ENCODE peak calls at places on chromosomes 4 and X, in six cellular contexts. One of them, this sample, is unnamed.

GRCh38 chrX:31353095-31353494 is 281.3 kb upstream of the FTHL17 start:
- DNase-seq in activated gamma-delta T cell: no peak
- DNase-seq in RKO: peak; percentile 23
- DNase-seq in Kasumi-1: no peak
- DNase-seq in H9: no peak
- DNase-seq in fibroblast of lung: peak; percentile 76
- DNase-seq in this sample: no peak

GRCh38 chr4:59455751-59456150 is 1744.4 kb upstream of the ADGRL3 start:
- DNase-seq in fibroblast of lung: no peak
- DNase-seq in Kasumi-1: no peak
- DNase-seq in RKO: peak; percentile 16
- DNase-seq in activated gamma-delta T cell: no peak
- DNase-seq in H9: no peak
- DNase-seq in this sample: no peak

GRCh38 chr4:55078987-55079386 is 46.4 kb downstream of the KDR start:
- DNase-seq in Kasumi-1: peak; percentile 74
- DNase-seq in RKO: peak; percentile 30
- DNase-seq in H9: no peak
- DNase-seq in activated gamma-delta T cell: no peak
- DNase-seq in fibroblast of lung: peak; percentile 88
- DNase-seq in this sample: no peak

GRCh38 chr4:105196523-105197145 is 50.0 kb downstream of the TET2 start:
- DNase-seq in Kasumi-1: peak; percentile 91
- DNase-seq in H9: no peak
- DNase-seq in activated gamma-delta T cell: no peak
- DNase-seq in fibroblast of lung: peak; percentile 16
- DNase-seq in RKO: no peak
- DNase-seq in this sample: peak; percentile 38

GRCh38 chr4:115720611-115721010 is 607.2 kb upstream of the NDST4 start:
- DNase-seq in RKO: no peak
- DNase-seq in Kasumi-1: no peak
- DNase-seq in H9: no peak
- DNase-seq in activated gamma-delta T cell: no peak
- DNase-seq in fibroblast of lung: peak; percentile 18
- DNase-seq in this sample: no peak

GRCh38 chr4:87527446-87528240 is 1.5 kb downstream of the SPARCL1 start:
- DNase-seq in Kasumi-1: no peak
- DNase-seq in RKO: no peak
- DNase-seq in H9: no peak
- DNase-seq in fibroblast of lung: peak; percentile 17
- DNase-seq in activated gamma-delta T cell: no peak
- DNase-seq in this sample: no peak

GRCh38 chrX:13082286-13083065 is 38.1 kb upstream of the FAM9C start:
- DNase-seq in H9: no peak
- DNase-seq in RKO: no peak
- DNase-seq in activated gamma-delta T cell: no peak
- DNase-seq in fibroblast of lung: no peak
- DNase-seq in Kasumi-1: no peak
- DNase-seq in this sample: peak; percentile 38

GRCh38 chr4:143711543-143712159 is 11.2 kb upstream of the FREM3 start:
- DNase-seq in activated gamma-delta T cell: no peak
- DNase-seq in Kasumi-1: no peak
- DNase-seq in RKO: no peak
- DNase-seq in H9: peak; percentile 54
- DNase-seq in fibroblast of lung: no peak
- DNase-seq in this sample: peak; percentile 4

GRCh38 chrX:8036914-8037313 is 109.7 kb upstream of the PNPLA4 start:
- DNase-seq in activated gamma-delta T cell: no peak
- DNase-seq in Kasumi-1: no peak
- DNase-seq in H9: no peak
- DNase-seq in fibroblast of lung: no peak
- DNase-seq in RKO: no peak
- DNase-seq in this sample: no peak

GRCh38 chr4:73885570-73886230 is 16.5 kb downstream of the CXCL1 start:
- DNase-seq in activated gamma-delta T cell: no peak
- DNase-seq in H9: no peak
- DNase-seq in RKO: no peak
- DNase-seq in fibroblast of lung: peak; percentile 52
- DNase-seq in Kasumi-1: no peak
- DNase-seq in this sample: no peak

GRCh38 chrX:148600131-148600530 is 99.7 kb downstream of the AFF2 start:
- DNase-seq in RKO: no peak
- DNase-seq in H9: no peak
- DNase-seq in activated gamma-delta T cell: no peak
- DNase-seq in Kasumi-1: no peak
- DNase-seq in fibroblast of lung: no peak
- DNase-seq in this sample: no peak

GRCh38 chr4:145248971-145249370 is 68.6 kb upstream of the OTUD4 start:
- DNase-seq in fibroblast of lung: no peak
- DNase-seq in H9: no peak
- DNase-seq in Kasumi-1: no peak
- DNase-seq in activated gamma-delta T cell: no peak
- DNase-seq in RKO: no peak
- DNase-seq in this sample: no peak

GRCh38 chr4:24411299-24411698 is 173.1 kb downstream of the DHX15 start:
- DNase-seq in RKO: no peak
- DNase-seq in H9: no peak
- DNase-seq in Kasumi-1: no peak
- DNase-seq in fibroblast of lung: no peak
- DNase-seq in activated gamma-delta T cell: no peak
- DNase-seq in this sample: no peak

GRCh38 chrX:14039344-14039743 is 9.7 kb upstream of the GEMIN8 start:
- DNase-seq in fibroblast of lung: peak; percentile 10
- DNase-seq in H9: no peak
- DNase-seq in Kasumi-1: peak; percentile 67
- DNase-seq in activated gamma-delta T cell: no peak
- DNase-seq in RKO: peak; percentile 82
- DNase-seq in this sample: peak; percentile 75

GRCh38 chr4:150889306-150889705 is 125.8 kb downstream of the LRBA start:
- DNase-seq in activated gamma-delta T cell: no peak
- DNase-seq in RKO: no peak
- DNase-seq in H9: no peak
- DNase-seq in Kasumi-1: no peak
- DNase-seq in fibroblast of lung: no peak
- DNase-seq in this sample: no peak

GRCh38 chr4:121764702-121765367 is at the start of gene SMIM43:
- DNase-seq in RKO: no peak
- DNase-seq in H9: peak; percentile 56
- DNase-seq in fibroblast of lung: peak; percentile 29
- DNase-seq in activated gamma-delta T cell: peak; percentile 7
- DNase-seq in Kasumi-1: no peak
- DNase-seq in this sample: no peak

GRCh38 chr4:94545296-94545695 is 93.6 kb downstream of the PDLIM5 start:
- DNase-seq in activated gamma-delta T cell: no peak
- DNase-seq in Kasumi-1: no peak
- DNase-seq in H9: no peak
- DNase-seq in RKO: no peak
- DNase-seq in fibroblast of lung: peak; percentile 84
- DNase-seq in this sample: no peak

GRCh38 chr4:185792384-185793146 is 19.4 kb downstream of the SORBS2 start:
- DNase-seq in H9: no peak
- DNase-seq in activated gamma-delta T cell: no peak
- DNase-seq in RKO: peak; percentile 15
- DNase-seq in Kasumi-1: no peak
- DNase-seq in fibroblast of lung: peak; percentile 98
- DNase-seq in this sample: no peak

GRCh38 chr4:13700196-13701140 is 72.9 kb upstream of the BOD1L1 start:
- DNase-seq in activated gamma-delta T cell: no peak
- DNase-seq in Kasumi-1: no peak
- DNase-seq in fibroblast of lung: peak; percentile 90
- DNase-seq in RKO: no peak
- DNase-seq in H9: no peak
- DNase-seq in this sample: no peak

GRCh38 chr4:57109847-57110634 is at the start of gene IGFBP7:
- DNase-seq in RKO: no peak
- DNase-seq in activated gamma-delta T cell: peak; percentile 4
- DNase-seq in fibroblast of lung: peak; percentile 55
- DNase-seq in H9: no peak
- DNase-seq in Kasumi-1: peak; percentile 49
- DNase-seq in this sample: no peak

GRCh38 chr4:10732235-10732975 is 47.8 kb upstream of the CLNK start:
- DNase-seq in H9: no peak
- DNase-seq in Kasumi-1: no peak
- DNase-seq in fibroblast of lung: no peak
- DNase-seq in RKO: no peak
- DNase-seq in activated gamma-delta T cell: no peak
- DNase-seq in this sample: no peak

GRCh38 chr4:153788419-153789276 is at the start of gene SFRP2:
- DNase-seq in RKO: no peak
- DNase-seq in Kasumi-1: peak; percentile 36
- DNase-seq in H9: peak; percentile 92
- DNase-seq in activated gamma-delta T cell: no peak
- DNase-seq in fibroblast of lung: no peak
- DNase-seq in this sample: no peak

GRCh38 chrX:12441376-12442128 is 303.3 kb downstream of the FRMPD4 start:
- DNase-seq in RKO: peak; percentile 16
- DNase-seq in activated gamma-delta T cell: no peak
- DNase-seq in Kasumi-1: no peak
- DNase-seq in fibroblast of lung: peak; percentile 84
- DNase-seq in H9: no peak
- DNase-seq in this sample: no peak

GRCh38 chr4:111641813-111642579 is 503.3 kb upstream of the FAM241A start:
- DNase-seq in RKO: peak; percentile 91
- DNase-seq in activated gamma-delta T cell: no peak
- DNase-seq in fibroblast of lung: peak; percentile 81
- DNase-seq in Kasumi-1: peak; percentile 97
- DNase-seq in H9: peak; percentile 67
- DNase-seq in this sample: peak; percentile 94

GRCh38 chr4:150256841-150257273 is 178.6 kb downstream of the DCLK2 start:
- DNase-seq in activated gamma-delta T cell: no peak
- DNase-seq in H9: peak; percentile 81
- DNase-seq in Kasumi-1: no peak
- DNase-seq in RKO: no peak
- DNase-seq in fibroblast of lung: no peak
- DNase-seq in this sample: no peak

GRCh38 chr4:103778221-103778620 is 58.4 kb upstream of the TACR3 start:
- DNase-seq in activated gamma-delta T cell: no peak
- DNase-seq in H9: no peak
- DNase-seq in Kasumi-1: no peak
- DNase-seq in RKO: no peak
- DNase-seq in fibroblast of lung: no peak
- DNase-seq in this sample: no peak

GRCh38 chr4:8080754-8081065 is 77.9 kb downstream of the ABLIM2 start:
- DNase-seq in Kasumi-1: no peak
- DNase-seq in H9: no peak
- DNase-seq in activated gamma-delta T cell: no peak
- DNase-seq in fibroblast of lung: no peak
- DNase-seq in RKO: no peak
- DNase-seq in this sample: no peak

GRCh38 chr4:146520894-146521542 is 722 bp downstream of the SLC10A7 start:
- DNase-seq in activated gamma-delta T cell: no peak
- DNase-seq in RKO: peak; percentile 89
- DNase-seq in fibroblast of lung: peak; percentile 81
- DNase-seq in Kasumi-1: peak; percentile 60
- DNase-seq in H9: no peak
- DNase-seq in this sample: peak; percentile 82

GRCh38 chrX:76279007-76279406 is 106.1 kb downstream of the PBDC1 start:
- DNase-seq in Kasumi-1: peak; percentile 58
- DNase-seq in fibroblast of lung: peak; percentile 21
- DNase-seq in activated gamma-delta T cell: no peak
- DNase-seq in RKO: peak; percentile 68
- DNase-seq in H9: peak; percentile 39
- DNase-seq in this sample: peak; percentile 35

GRCh38 chrX:103250977-103251376 is 4.0 kb downstream of the TCEAL8 start:
- DNase-seq in Kasumi-1: no peak
- DNase-seq in RKO: no peak
- DNase-seq in fibroblast of lung: no peak
- DNase-seq in activated gamma-delta T cell: no peak
- DNase-seq in H9: no peak
- DNase-seq in this sample: no peak

GRCh38 chrX:104922206-104922621 is 298.3 kb downstream of the TEX13A start:
- DNase-seq in fibroblast of lung: peak; percentile 54
- DNase-seq in H9: peak; percentile 79
- DNase-seq in Kasumi-1: peak; percentile 45
- DNase-seq in RKO: peak; percentile 87
- DNase-seq in activated gamma-delta T cell: no peak
- DNase-seq in this sample: peak; percentile 74

GRCh38 chr4:99389606-99390005 is 37.1 kb upstream of the ADH1C start:
- DNase-seq in fibroblast of lung: peak; percentile 30
- DNase-seq in RKO: no peak
- DNase-seq in Kasumi-1: no peak
- DNase-seq in activated gamma-delta T cell: no peak
- DNase-seq in H9: no peak
- DNase-seq in this sample: no peak

GRCh38 chr4:1471443-1472147 is 65.4 kb upstream of the NKX1-1 start:
- DNase-seq in activated gamma-delta T cell: no peak
- DNase-seq in H9: peak; percentile 28
- DNase-seq in RKO: no peak
- DNase-seq in Kasumi-1: no peak
- DNase-seq in fibroblast of lung: no peak
- DNase-seq in this sample: no peak

GRCh38 chr4:110164251-110164650 is 34.2 kb downstream of the ELOVL6 start:
- DNase-seq in H9: no peak
- DNase-seq in Kasumi-1: no peak
- DNase-seq in RKO: peak; percentile 45
- DNase-seq in fibroblast of lung: peak; percentile 76
- DNase-seq in activated gamma-delta T cell: no peak
- DNase-seq in this sample: no peak

GRCh38 chrX:153469811-153470410 is 465 bp downstream of the HAUS7 start:
- DNase-seq in Kasumi-1: peak; percentile 21
- DNase-seq in activated gamma-delta T cell: no peak
- DNase-seq in fibroblast of lung: no peak
- DNase-seq in H9: no peak
- DNase-seq in RKO: peak; percentile 58
- DNase-seq in this sample: peak; percentile 51

GRCh38 chr4:47531241-47531953 is 46.3 kb downstream of the ATP10D start:
- DNase-seq in fibroblast of lung: peak; percentile 98
- DNase-seq in Kasumi-1: peak; percentile 98
- DNase-seq in H9: no peak
- DNase-seq in RKO: peak; percentile 42
- DNase-seq in activated gamma-delta T cell: no peak
- DNase-seq in this sample: no peak